ENCODE peak calls at places on chromosomes 11 and 22, in seven cellular contexts. W is fibroblast of lung, T is SK-N-SH, G is PC-3, M is HCT116, F is neuronal stem cell, V is K562. L is an unnamed sample.

GRCh38 chr11:60987577-60988277 is 16.2 kb downstream of the CD6 start:
- DNase-seq in W (no peak), T (no peak), G (no peak), M (no peak), F (no peak), V (no peak), L (peak)

GRCh38 chr11:134818531-134818930 is 406.5 kb upstream of the B3GAT1 start:
- DNase-seq in W (no peak), T (no peak), G (peak), M (no peak), F (no peak), V (no peak), L (no peak)

GRCh38 chr11:61486004-61486615 is 22.4 kb upstream of the LRRC10B start:
- DNase-seq in W (no peak), T (no peak), G (no peak), M (no peak), F (no peak), V (no peak), L (no peak)

GRCh38 chr11:67056640-67057409 is at the start of gene RHOD:
- DNase-seq in W (no peak), T (no peak), G (peak), M (no peak), F (peak), V (no peak), L (peak)

GRCh38 chr11:131824766-131825165 is 454.4 kb downstream of the NTM start:
- DNase-seq in W (peak), T (no peak), G (no peak), M (no peak), F (no peak), V (no peak), L (no peak)

GRCh38 chr11:63961608-63962412 is 12.6 kb upstream of the COX8A start:
- DNase-seq in W (peak), T (peak), G (no peak), M (no peak), F (no peak), V (peak), L (peak)

GRCh38 chr22:25060522-25061071 is 108.1 kb downstream of the KIAA1671 start:
- DNase-seq in W (no peak), T (no peak), G (no peak), M (no peak), F (no peak), V (peak), L (no peak)

GRCh38 chr11:28017816-28018215 is 90.1 kb downstream of the KIF18A start:
- DNase-seq in W (peak), T (no peak), G (peak), M (no peak), F (no peak), V (no peak), L (no peak)

GRCh38 chr11:96272542-96273306 is 70.3 kb downstream of the MAML2 start:
- DNase-seq in W (peak), T (no peak), G (peak), M (no peak), F (no peak), V (no peak), L (no peak)
- H3K4me3 ChIP-seq in W (no peak), T (no peak), G (peak), M (no peak), F (no peak), V (no peak), L (no peak)

DNA sequence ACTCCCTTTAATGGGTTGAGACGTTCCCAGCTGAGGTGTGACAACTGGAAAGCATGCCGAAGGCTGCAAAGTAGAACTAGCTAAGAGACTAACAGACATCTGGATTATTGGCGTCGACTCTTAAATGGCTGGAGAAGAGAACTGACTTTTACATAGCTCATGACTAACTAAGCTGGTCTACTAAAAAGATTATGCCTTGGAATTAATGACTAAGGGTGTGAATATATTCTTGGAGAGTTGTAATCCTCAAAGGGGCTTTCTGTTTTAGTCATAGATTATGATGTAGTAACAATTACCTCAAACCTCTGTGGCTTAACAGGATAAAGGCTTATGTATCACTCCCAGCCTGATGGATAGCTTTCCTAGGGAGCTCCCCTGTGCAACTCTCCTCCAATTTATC is 39.5 kb upstream of the SLC5A12 start:
- DNase-seq in W (no peak), T (no peak), G (no peak), M (no peak), F (no peak), V (no peak), L (no peak)
- H3K9ac ChIP-seq in W (no peak), T (no peak), G (no peak), M (no peak), F (no peak), V (no peak), L (no peak)

DNA sequence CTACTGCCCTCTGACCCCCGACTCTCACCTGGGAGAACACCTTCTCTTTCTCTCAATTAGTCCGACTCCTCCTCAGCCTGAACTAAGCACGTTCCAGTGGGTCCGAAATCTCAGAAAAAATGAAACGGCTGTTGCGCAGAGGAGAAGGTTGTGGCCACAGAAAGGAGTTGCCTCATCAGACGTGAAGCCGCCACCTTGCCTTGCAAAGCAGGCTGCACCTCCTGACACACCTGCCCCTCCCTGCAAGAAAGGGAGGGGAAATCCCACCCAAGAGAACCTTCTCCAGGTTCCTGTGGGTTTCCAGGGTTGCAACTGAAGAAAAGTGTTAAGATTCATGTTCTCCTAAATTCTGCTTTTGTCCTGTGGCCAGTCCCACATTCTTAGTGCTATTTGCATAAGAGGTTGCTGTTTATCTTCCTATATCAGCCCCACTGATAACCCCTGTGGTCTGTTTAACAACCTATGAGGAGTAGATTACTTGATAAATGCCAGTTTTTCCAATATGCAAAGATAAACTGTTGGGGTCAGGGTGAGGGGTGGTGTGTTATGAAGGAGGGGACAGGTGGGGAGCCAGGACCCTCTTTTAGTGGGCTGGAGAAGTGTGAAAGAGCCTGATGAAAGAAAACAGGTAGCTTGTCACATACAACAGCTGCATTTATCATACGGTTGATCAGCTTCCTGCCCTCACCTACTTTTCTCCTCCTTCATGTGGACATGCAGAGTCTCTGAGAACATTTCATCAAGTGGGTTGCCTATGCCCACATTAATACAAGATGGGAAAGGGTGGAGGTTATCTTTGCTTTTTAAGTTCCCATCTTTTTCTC is 18.2 kb downstream of the ZBTB16 start:
- DNase-seq in W (no peak), T (no peak), G (no peak), M (no peak), F (no peak), V (no peak), L (peak)
- H3K4me3 ChIP-seq in W (no peak), T (no peak), G (no peak), M (no peak), F (no peak), V (no peak), L (peak)

GRCh38 chr11:562046-562645 is 1.4 kb downstream of the RASSF7 start:
- DNase-seq in W (no peak), T (no peak), G (no peak), M (no peak), F (no peak), V (no peak), L (no peak)
- H3K9ac ChIP-seq in W (no peak), T (no peak), G (peak), M (peak), F (peak), V (peak), L (no peak)

GRCh38 chr11:7576671-7577225 is 62.9 kb downstream of the PPFIBP2 start:
- DNase-seq in W (no peak), T (peak), G (no peak), M (no peak), F (no peak), V (no peak), L (no peak)
- H3K4me3 ChIP-seq in W (peak), T (peak), G (no peak), M (no peak), F (no peak), V (no peak), L (no peak)

GRCh38 chr11:74731301-74732094 is at the start of gene CHRDL2:
- DNase-seq in W (no peak), T (peak), G (no peak), M (no peak), F (no peak), V (no peak), L (peak)
- H3K9ac ChIP-seq in W (no peak), T (no peak), G (no peak), M (no peak), F (peak), V (no peak), L (no peak)

L was measured in endodermal cell.